ENCODE peak calls at places on chromosomes 12 and 14, in nine cellular contexts. W, H, N, T, J, P, D, G and Q are unnamed samples.

GRCh38 chr14:69042309-69043006 is 63.4 kb upstream of the ACTN1 start:
- DNase-seq in J (no peak), T (no peak), N (no peak), D (no peak), W (no peak), P (no peak), H (no peak), G (no peak), Q (no peak)

GRCh38 chr12:104406164-104406563 is 50.6 kb upstream of the CHST11 start:
- DNase-seq in D (no peak), H (no peak), P (no peak), J (no peak), G (no peak), N (no peak), W (no peak), T (no peak), Q (no peak)

GRCh38 chr14:54085137-54085810 is 128.6 kb upstream of the BMP4 start:
- DNase-seq in H (no peak), P (no peak), T (no peak), N (no peak), G (no peak), W (no peak), J (no peak), D (no peak), Q (no peak)

GRCh38 chr14:103905861-103906456 is 22.3 kb upstream of the TDRD9 start:
- DNase-seq in D (no peak), P (peak; percentile 70), H (peak; percentile 61), W (no peak), G (no peak), J (no peak), T (no peak), N (no peak), Q (no peak)

GRCh38 chr14:101442451-101442850 is 118.8 kb upstream of the DIO3 start:
- DNase-seq in W (no peak), D (peak; percentile 21), T (peak; percentile 35), P (no peak), N (no peak), J (no peak), G (no peak), H (no peak), Q (no peak)

GRCh38 chr14:84409435-84409834 is 1120.5 kb upstream of the FLRT2 start:
- DNase-seq in J (no peak), P (no peak), N (no peak), H (no peak), W (no peak), T (no peak), G (no peak), D (no peak), Q (no peak)

GRCh38 chr12:83042441-83043215 is 355.9 kb downstream of the TMTC2 start:
- DNase-seq in W (no peak), D (no peak), G (no peak), T (no peak), P (no peak), J (no peak), N (peak; percentile 57), H (no peak), Q (no peak)

GRCh38 chr14:74977164-74977900 is 21.9 kb upstream of the PGF start:
- DNase-seq in T (no peak), D (no peak), W (no peak), J (no peak), P (no peak), H (no peak), G (no peak), N (no peak), Q (no peak)

GRCh38 chr12:25501565-25501964 is 51.5 kb downstream of the LMNTD1 start:
- DNase-seq in W (no peak), N (no peak), H (no peak), D (no peak), J (no peak), P (no peak), G (no peak), T (no peak), Q (no peak)

GRCh38 chr12:55142896-55143870 is 17.0 kb downstream of the OR9K2 start:
- DNase-seq in W (peak; percentile 69), T (peak; percentile 34), D (peak; percentile 32), J (peak; percentile 71), N (peak; percentile 22), H (peak; percentile 63), P (peak; percentile 57), G (peak; percentile 46), Q (peak; percentile 25)